ENCODE peak calls at places on chromosomes 11 and 22, in eight cellular contexts. One of them, this sample, is unnamed. For H3K4me1, the result is how much of the 10 kb centered on the place peaks cover.

GRCh38 chr11:74371269-74372039 is 26.8 kb downstream of the PGM2L1 start:
- DNase-seq in upper lobe of left lung: no peak
- DNase-seq in transverse colon: no peak
- DNase-seq in cardiac muscle cell: no peak
- DNase-seq in IMR-90: peak
- DNase-seq in ovary: no peak
- DNase-seq in esophagus muscularis mucosa: no peak
- DNase-seq in right lobe of liver: no peak
- DNase-seq in this sample: no peak

GRCh38 chr11:133964356-133964755 is 7.6 kb upstream of the IGSF9B start:
- DNase-seq in upper lobe of left lung: no peak
- DNase-seq in transverse colon: no peak
- DNase-seq in cardiac muscle cell: no peak
- DNase-seq in IMR-90: no peak
- DNase-seq in ovary: no peak
- DNase-seq in esophagus muscularis mucosa: no peak
- DNase-seq in right lobe of liver: no peak
- DNase-seq in this sample: no peak

GRCh38 chr11:82631722-82632630 is 101.7 kb downstream of the FAM181B start:
- DNase-seq in upper lobe of left lung: no peak
- DNase-seq in transverse colon: no peak
- DNase-seq in cardiac muscle cell: no peak
- DNase-seq in IMR-90: peak
- DNase-seq in ovary: no peak
- DNase-seq in esophagus muscularis mucosa: no peak
- DNase-seq in right lobe of liver: no peak
- DNase-seq in this sample: no peak

GRCh38 chr11:1992111-1992510 is 5.5 kb downstream of the H19 start:
- DNase-seq in upper lobe of left lung: no peak
- DNase-seq in transverse colon: no peak
- DNase-seq in cardiac muscle cell: no peak
- DNase-seq in IMR-90: no peak
- DNase-seq in ovary: no peak
- DNase-seq in esophagus muscularis mucosa: no peak
- DNase-seq in right lobe of liver: peak
- DNase-seq in this sample: peak

GRCh38 chr22:42222140-42222539 is 48.3 kb downstream of the TCF20 start:
- DNase-seq in upper lobe of left lung: no peak
- DNase-seq in transverse colon: no peak
- DNase-seq in cardiac muscle cell: no peak
- DNase-seq in IMR-90: no peak
- DNase-seq in ovary: no peak
- DNase-seq in esophagus muscularis mucosa: no peak
- DNase-seq in right lobe of liver: no peak
- DNase-seq in this sample: no peak

GRCh38 chr22:39026509-39027150 is 5.7 kb downstream of the APOBEC3D start:
- DNase-seq in upper lobe of left lung: no peak
- DNase-seq in transverse colon: no peak
- DNase-seq in cardiac muscle cell: no peak
- DNase-seq in IMR-90: no peak
- DNase-seq in ovary: no peak
- DNase-seq in esophagus muscularis mucosa: no peak
- DNase-seq in right lobe of liver: no peak
- DNase-seq in this sample: no peak

GRCh38 chr11:64858467-64859401 is 14.3 kb upstream of the CDC42BPG start:
- DNase-seq in upper lobe of left lung: no peak
- DNase-seq in transverse colon: peak
- DNase-seq in cardiac muscle cell: no peak
- DNase-seq in IMR-90: no peak
- DNase-seq in ovary: no peak
- DNase-seq in esophagus muscularis mucosa: no peak
- DNase-seq in right lobe of liver: no peak
- DNase-seq in this sample: peak

GRCh38 chr11:45045692-45046471 is 95.2 kb upstream of the TP53I11 start:
- DNase-seq in upper lobe of left lung: no peak
- DNase-seq in transverse colon: peak
- DNase-seq in cardiac muscle cell: no peak
- DNase-seq in IMR-90: peak
- DNase-seq in ovary: no peak
- DNase-seq in esophagus muscularis mucosa: no peak
- DNase-seq in right lobe of liver: peak
- DNase-seq in this sample: peak

GRCh38 chr22:48943567-48944432 is 883.9 kb downstream of the BRD1 start:
- DNase-seq in upper lobe of left lung: peak
- DNase-seq in transverse colon: peak
- DNase-seq in cardiac muscle cell: peak
- DNase-seq in IMR-90: no peak
- DNase-seq in ovary: no peak
- DNase-seq in esophagus muscularis mucosa: peak
- DNase-seq in right lobe of liver: peak
- DNase-seq in this sample: peak

GRCh38 chr11:107316426-107316825 is 141.2 kb downstream of the CWF19L2 start:
- DNase-seq in upper lobe of left lung: no peak
- DNase-seq in transverse colon: no peak
- DNase-seq in cardiac muscle cell: no peak
- DNase-seq in IMR-90: no peak
- DNase-seq in ovary: no peak
- DNase-seq in esophagus muscularis mucosa: no peak
- DNase-seq in right lobe of liver: no peak
- DNase-seq in this sample: no peak

GRCh38 chr11:75583710-75584658 is 21.9 kb downstream of the SERPINH1 start:
- DNase-seq in upper lobe of left lung: peak
- DNase-seq in transverse colon: peak
- DNase-seq in cardiac muscle cell: peak
- DNase-seq in IMR-90: peak
- DNase-seq in ovary: peak
- DNase-seq in esophagus muscularis mucosa: no peak
- DNase-seq in right lobe of liver: no peak
- DNase-seq in this sample: peak

GRCh38 chr22:44407404-44408226 is 90.4 kb downstream of the RTL6 start:
- DNase-seq in upper lobe of left lung: peak
- DNase-seq in transverse colon: no peak
- DNase-seq in cardiac muscle cell: no peak
- DNase-seq in IMR-90: no peak
- DNase-seq in ovary: no peak
- DNase-seq in esophagus muscularis mucosa: no peak
- DNase-seq in right lobe of liver: peak
- DNase-seq in this sample: no peak

GRCh38 chr22:49701380-49702067 is 126.1 kb downstream of the BRD1 start:
- DNase-seq in upper lobe of left lung: no peak
- DNase-seq in transverse colon: no peak
- DNase-seq in cardiac muscle cell: no peak
- DNase-seq in IMR-90: no peak
- DNase-seq in ovary: no peak
- DNase-seq in esophagus muscularis mucosa: no peak
- DNase-seq in right lobe of liver: no peak
- DNase-seq in this sample: no peak

GRCh38 chr11:106420048-106420665 is 342.7 kb downstream of the AASDHPPT start:
- DNase-seq in upper lobe of left lung: no peak
- DNase-seq in transverse colon: no peak
- DNase-seq in cardiac muscle cell: no peak
- DNase-seq in IMR-90: no peak
- DNase-seq in ovary: no peak
- DNase-seq in esophagus muscularis mucosa: no peak
- DNase-seq in right lobe of liver: no peak
- DNase-seq in this sample: no peak

GRCh38 chr11:76335827-76336226 is 45.1 kb downstream of the THAP12 start:
- DNase-seq in upper lobe of left lung: no peak
- DNase-seq in transverse colon: no peak
- DNase-seq in cardiac muscle cell: no peak
- DNase-seq in IMR-90: no peak
- DNase-seq in ovary: no peak
- DNase-seq in esophagus muscularis mucosa: no peak
- DNase-seq in right lobe of liver: no peak
- DNase-seq in this sample: no peak

GRCh38 chr11:119116235-119116594 is 5.2 kb upstream of the HINFP start:
- DNase-seq in upper lobe of left lung: no peak
- DNase-seq in transverse colon: no peak
- DNase-seq in cardiac muscle cell: no peak
- DNase-seq in IMR-90: no peak
- DNase-seq in ovary: no peak
- DNase-seq in esophagus muscularis mucosa: no peak
- DNase-seq in right lobe of liver: no peak
- DNase-seq in this sample: no peak

GRCh38 chr22:30813936-30814335 is 119.3 kb downstream of the OSBP2 start:
- DNase-seq in upper lobe of left lung: no peak
- DNase-seq in transverse colon: no peak
- DNase-seq in cardiac muscle cell: no peak
- DNase-seq in IMR-90: no peak
- DNase-seq in ovary: no peak
- DNase-seq in esophagus muscularis mucosa: no peak
- DNase-seq in right lobe of liver: no peak
- DNase-seq in this sample: no peak

GRCh38 chr11:17129003-17129402 is 51.5 kb upstream of the RPS13 start:
- DNase-seq in upper lobe of left lung: no peak
- DNase-seq in transverse colon: no peak
- DNase-seq in cardiac muscle cell: no peak
- DNase-seq in IMR-90: peak
- DNase-seq in ovary: no peak
- DNase-seq in esophagus muscularis mucosa: no peak
- DNase-seq in right lobe of liver: no peak
- DNase-seq in this sample: no peak

GRCh38 chr11:33132510-33132909 is 28.8 kb downstream of the CSTF3 start:
- DNase-seq in upper lobe of left lung: no peak
- DNase-seq in transverse colon: no peak
- DNase-seq in cardiac muscle cell: no peak
- DNase-seq in IMR-90: no peak
- DNase-seq in ovary: no peak
- DNase-seq in esophagus muscularis mucosa: no peak
- DNase-seq in right lobe of liver: no peak
- DNase-seq in this sample: no peak

GRCh38 chr11:32420937-32421532 is 14.3 kb downstream of the WT1 start:
- DNase-seq in upper lobe of left lung: no peak
- DNase-seq in transverse colon: no peak
- DNase-seq in cardiac muscle cell: no peak
- DNase-seq in IMR-90: no peak
- DNase-seq in ovary: no peak
- DNase-seq in esophagus muscularis mucosa: peak
- DNase-seq in right lobe of liver: no peak
- DNase-seq in this sample: no peak

GRCh38 chr22:33539902-33540751 is 380.1 kb downstream of the LARGE1 start:
- DNase-seq in upper lobe of left lung: peak
- DNase-seq in transverse colon: peak
- DNase-seq in cardiac muscle cell: no peak
- DNase-seq in IMR-90: peak
- DNase-seq in ovary: peak
- DNase-seq in esophagus muscularis mucosa: no peak
- DNase-seq in right lobe of liver: peak
- DNase-seq in this sample: peak

GRCh38 chr22:46145896-46146295 is 4.4 kb upstream of the PPARA start:
- DNase-seq in upper lobe of left lung: no peak
- DNase-seq in transverse colon: no peak
- DNase-seq in cardiac muscle cell: no peak
- DNase-seq in IMR-90: no peak
- DNase-seq in ovary: no peak
- DNase-seq in esophagus muscularis mucosa: no peak
- DNase-seq in right lobe of liver: peak
- DNase-seq in this sample: peak

GRCh38 chr11:11481371-11481770 is 128.3 kb upstream of the CSNK2A3 start:
- DNase-seq in upper lobe of left lung: no peak
- DNase-seq in transverse colon: no peak
- DNase-seq in cardiac muscle cell: peak
- DNase-seq in IMR-90: no peak
- DNase-seq in ovary: no peak
- DNase-seq in esophagus muscularis mucosa: no peak
- DNase-seq in right lobe of liver: no peak
- DNase-seq in this sample: no peak

GRCh38 chr11:65213322-65214211 is 31.8 kb downstream of the CAPN1 start:
- DNase-seq in upper lobe of left lung: peak
- DNase-seq in transverse colon: no peak
- DNase-seq in cardiac muscle cell: no peak
- DNase-seq in IMR-90: peak
- DNase-seq in ovary: no peak
- DNase-seq in esophagus muscularis mucosa: no peak
- DNase-seq in right lobe of liver: peak
- DNase-seq in this sample: no peak

GRCh38 chr11:21612326-21612725 is 580.6 kb upstream of the ANO5 start:
- DNase-seq in upper lobe of left lung: no peak
- DNase-seq in transverse colon: no peak
- DNase-seq in cardiac muscle cell: no peak
- DNase-seq in IMR-90: no peak
- DNase-seq in ovary: no peak
- DNase-seq in esophagus muscularis mucosa: no peak
- DNase-seq in right lobe of liver: no peak
- DNase-seq in this sample: no peak

GRCh38 chr11:114319716-114320328 is 23.6 kb downstream of the NNMT start:
- DNase-seq in upper lobe of left lung: no peak
- DNase-seq in transverse colon: no peak
- DNase-seq in cardiac muscle cell: no peak
- DNase-seq in IMR-90: no peak
- DNase-seq in ovary: no peak
- DNase-seq in esophagus muscularis mucosa: peak
- DNase-seq in right lobe of liver: no peak
- DNase-seq in this sample: no peak
- H3K27ac ChIP-seq in upper lobe of left lung: peak
- H3K27ac ChIP-seq in transverse colon: no peak
- H3K27ac ChIP-seq in cardiac muscle cell: no peak
- H3K27ac ChIP-seq in IMR-90: no peak
- H3K27ac ChIP-seq in ovary: no peak
- H3K27ac ChIP-seq in esophagus muscularis mucosa: no peak
- H3K27ac ChIP-seq in right lobe of liver: no peak
- H3K27ac ChIP-seq in this sample: no peak

DNA sequence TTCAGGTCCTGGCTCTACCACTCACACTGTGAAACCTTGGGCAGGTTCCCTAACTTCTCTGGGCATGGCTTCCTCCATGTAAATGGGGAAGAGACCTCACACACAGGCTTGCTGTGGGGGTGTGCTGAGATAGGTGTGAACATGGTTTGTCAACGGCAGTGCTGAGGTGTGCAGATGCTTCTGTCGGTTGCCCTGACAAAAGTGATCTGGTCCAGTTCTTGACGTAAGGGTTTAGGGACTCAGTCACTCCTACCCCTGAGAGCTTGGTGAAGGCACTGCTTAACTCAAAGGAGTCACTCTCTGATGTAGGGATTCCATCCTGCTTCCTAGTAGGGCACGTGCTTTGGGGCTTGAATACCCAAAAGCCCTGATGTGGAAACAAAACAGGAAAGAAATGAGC is 1.9 kb downstream of the C1QTNF4 start:
- DNase-seq in upper lobe of left lung: no peak
- DNase-seq in transverse colon: no peak
- DNase-seq in cardiac muscle cell: no peak
- DNase-seq in IMR-90: no peak
- DNase-seq in ovary: no peak
- DNase-seq in esophagus muscularis mucosa: no peak
- DNase-seq in right lobe of liver: no peak
- DNase-seq in this sample: no peak
- H3K4me3 ChIP-seq in upper lobe of left lung: no peak
- H3K4me3 ChIP-seq in transverse colon: no peak
- H3K4me3 ChIP-seq in cardiac muscle cell: no peak
- H3K4me3 ChIP-seq in IMR-90: no peak
- H3K4me3 ChIP-seq in ovary: no peak
- H3K4me3 ChIP-seq in esophagus muscularis mucosa: no peak
- H3K4me3 ChIP-seq in right lobe of liver: no peak
- H3K4me3 ChIP-seq in this sample: no peak

GRCh38 chr22:22110548-22111266 is 128.1 kb upstream of the TOP3B start:
- DNase-seq in upper lobe of left lung: no peak
- DNase-seq in transverse colon: peak
- DNase-seq in cardiac muscle cell: peak
- DNase-seq in IMR-90: peak
- DNase-seq in ovary: no peak
- DNase-seq in esophagus muscularis mucosa: no peak
- DNase-seq in right lobe of liver: no peak
- DNase-seq in this sample: peak
- H3K4me1 ChIP-seq in upper lobe of left lung: under half
- H3K4me1 ChIP-seq in transverse colon: under half
- H3K4me1 ChIP-seq in cardiac muscle cell: under half
- H3K4me1 ChIP-seq in IMR-90: under half
- H3K4me1 ChIP-seq in ovary: under half
- H3K4me1 ChIP-seq in esophagus muscularis mucosa: under half
- H3K4me1 ChIP-seq in right lobe of liver: under half
- H3K4me1 ChIP-seq in this sample: under half

GRCh38 chr11:94000641-94001040 is 20.5 kb upstream of the HEPHL1 start:
- DNase-seq in upper lobe of left lung: no peak
- DNase-seq in transverse colon: no peak
- DNase-seq in cardiac muscle cell: no peak
- DNase-seq in IMR-90: peak
- DNase-seq in ovary: no peak
- DNase-seq in esophagus muscularis mucosa: no peak
- DNase-seq in right lobe of liver: no peak
- DNase-seq in this sample: no peak
- H3K27ac ChIP-seq in upper lobe of left lung: no peak
- H3K27ac ChIP-seq in transverse colon: no peak
- H3K27ac ChIP-seq in cardiac muscle cell: no peak
- H3K27ac ChIP-seq in IMR-90: no peak
- H3K27ac ChIP-seq in ovary: no peak
- H3K27ac ChIP-seq in esophagus muscularis mucosa: no peak
- H3K27ac ChIP-seq in right lobe of liver: no peak
- H3K27ac ChIP-seq in this sample: no peak